ENCODE peak calls at places on chromosome 12, in seven cellular contexts. T is gastrocnemius medialis, K is A549, L is ovary, Q is HCT116, Y is uterus, H is stomach. N is an unnamed sample.

GRCh38 chr12:10366875-10367274 is 23.0 kb downstream of the KLRK1 start:
- DNase-seq in H (no peak), K (no peak), L (no peak), Q (no peak), T (no peak), Y (no peak), N (no peak)

GRCh38 chr12:54439521-54440255 is 20.6 kb upstream of the ITGA5 start:
- DNase-seq in T (no peak), Q (peak), H (no peak), L (no peak), Y (no peak), K (peak), N (no peak)

GRCh38 chr12:104147346-104147745 is 9.3 kb upstream of the NFYB start:
- DNase-seq in L (no peak), K (no peak), H (no peak), Y (no peak), Q (no peak), T (no peak), N (no peak)

GRCh38 chr12:3432176-3432742 is 58.7 kb upstream of the PRMT8 start:
- DNase-seq in H (no peak), T (no peak), Y (no peak), Q (no peak), K (no peak), L (no peak), N (no peak)

GRCh38 chr12:3116106-3116898 is 39.1 kb downstream of the TSPAN9 start:
- DNase-seq in H (no peak), Q (no peak), K (no peak), L (no peak), T (no peak), Y (no peak), N (no peak)

GRCh38 chr12:104638218-104638617 is 181.5 kb downstream of the CHST11 start:
- DNase-seq in H (no peak), L (no peak), T (no peak), Y (no peak), K (no peak), Q (no peak), N (no peak)

GRCh38 chr12:91289881-91290280 is 107.3 kb upstream of the DCN start:
- DNase-seq in T (no peak), Q (no peak), H (no peak), K (no peak), Y (no peak), L (no peak), N (no peak)

GRCh38 chr12:47775100-47775911 is 2.3 kb downstream of the SLC48A1 start:
- DNase-seq in T (no peak), K (no peak), L (peak), Q (no peak), Y (no peak), H (no peak), N (no peak)

GRCh38 chr12:110247340-110248095 is 33.5 kb upstream of the ATP2A2 start:
- DNase-seq in Y (no peak), L (no peak), T (peak), H (peak), Q (no peak), K (peak), N (peak)

GRCh38 chr12:108629824-108630476 is 3.7 kb downstream of the SELPLG start:
- DNase-seq in K (no peak), Q (no peak), T (no peak), Y (peak), H (no peak), L (no peak), N (no peak)

GRCh38 chr12:67433393-67434175 is 164.4 kb downstream of the CAND1 start:
- DNase-seq in Y (no peak), K (no peak), Q (no peak), H (no peak), L (no peak), T (no peak), N (no peak)

GRCh38 chr12:51823875-51824565 is 24.5 kb downstream of the FIGNL2 start:
- DNase-seq in Q (peak), L (no peak), Y (no peak), K (peak), H (peak), T (no peak), N (no peak)

GRCh38 chr12:13210543-13211190 is 14.1 kb downstream of the EMP1 start:
- DNase-seq in K (no peak), T (no peak), Q (no peak), H (no peak), L (no peak), Y (no peak), N (no peak)
- TF ChIP-seq POLR2A in K (no peak), T (no peak), Q (no peak), H (no peak), L (no peak), Y (no peak), N (no peak)

GRCh38 chr12:128245890-128246289 is 21.1 kb upstream of the TMEM132C start:
- DNase-seq in T (no peak), L (no peak), Y (no peak), K (no peak), H (no peak), Q (no peak), N (no peak)
- H3K27ac ChIP-seq in T (no peak), L (no peak), Y (no peak), K (no peak), H (no peak), Q (no peak), N (no peak)

GRCh38 chr12:124921200-124922008 is 7.0 kb upstream of the UBC start:
- DNase-seq in T (peak), Q (no peak), Y (peak), H (peak), L (peak), K (no peak), N (peak)
- TF ChIP-seq POLR2A in T (no peak), Q (no peak), Y (no peak), H (no peak), L (no peak), K (no peak), N (no peak)

GRCh38 chr12:112985655-112986290 is 7.5 kb downstream of the OAS2 start:
- DNase-seq in K (no peak), Q (no peak), T (no peak), L (no peak), Y (no peak), H (no peak), N (no peak)
- H3K27ac ChIP-seq in K (no peak), Q (no peak), T (no peak), L (no peak), Y (no peak), H (no peak), N (no peak)

GRCh38 chr12:125376422-125376821 is 311.2 kb downstream of the AACS start:
- DNase-seq in Q (no peak), T (no peak), Y (no peak), L (no peak), H (no peak), K (no peak), N (no peak)
- TF ChIP-seq POLR2A in Q (no peak), T (no peak), Y (no peak), L (no peak), H (no peak), K (no peak), N (no peak)

DNA sequence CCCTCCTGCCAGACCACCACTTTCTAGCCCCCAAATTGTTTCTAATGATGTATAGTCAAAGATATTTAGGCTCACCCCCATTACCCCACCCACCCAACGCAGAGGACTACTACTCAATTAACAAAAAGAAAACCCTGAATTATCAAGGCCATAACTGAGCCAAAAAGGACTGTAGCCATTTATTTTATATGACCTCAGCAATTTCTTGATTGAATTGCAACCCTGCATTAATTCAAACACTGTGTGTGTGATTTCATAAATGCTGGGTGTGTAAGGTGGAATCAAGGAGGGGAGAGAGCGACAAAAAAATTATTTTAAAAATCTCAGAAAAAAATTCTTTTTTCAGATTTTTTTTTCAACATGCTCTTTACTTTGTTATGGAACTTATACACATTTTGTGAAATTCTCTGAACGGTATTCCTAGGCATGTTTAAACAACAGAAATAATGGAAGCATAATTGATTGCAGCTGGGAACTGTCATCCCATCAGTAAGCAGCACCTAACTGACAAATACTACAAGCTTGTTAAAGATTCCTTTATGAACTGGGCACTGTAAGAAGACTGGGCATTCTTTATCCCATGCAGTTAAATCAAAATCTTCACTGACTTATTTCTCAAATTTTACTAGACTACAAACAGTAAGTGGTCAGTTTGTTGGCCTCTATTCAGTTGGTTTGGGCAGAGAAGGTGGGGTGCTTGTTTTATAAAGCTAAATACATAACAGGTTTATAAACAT is 179.1 kb downstream of the SOX5 start:
- DNase-seq in T (no peak), Q (no peak), H (no peak), L (no peak), K (no peak), Y (no peak), N (no peak)
- H3K27ac ChIP-seq in T (no peak), Q (no peak), H (no peak), L (no peak), K (no peak), Y (no peak), N (no peak)

GRCh38 chr12:6116481-6117021 is 7.9 kb downstream of the VWF start:
- DNase-seq in K (no peak), L (no peak), Q (no peak), T (no peak), Y (no peak), H (no peak), N (no peak)
- TF ChIP-seq POLR2A in K (no peak), L (no peak), Q (no peak), T (peak), Y (no peak), H (no peak), N (no peak)

DNA sequence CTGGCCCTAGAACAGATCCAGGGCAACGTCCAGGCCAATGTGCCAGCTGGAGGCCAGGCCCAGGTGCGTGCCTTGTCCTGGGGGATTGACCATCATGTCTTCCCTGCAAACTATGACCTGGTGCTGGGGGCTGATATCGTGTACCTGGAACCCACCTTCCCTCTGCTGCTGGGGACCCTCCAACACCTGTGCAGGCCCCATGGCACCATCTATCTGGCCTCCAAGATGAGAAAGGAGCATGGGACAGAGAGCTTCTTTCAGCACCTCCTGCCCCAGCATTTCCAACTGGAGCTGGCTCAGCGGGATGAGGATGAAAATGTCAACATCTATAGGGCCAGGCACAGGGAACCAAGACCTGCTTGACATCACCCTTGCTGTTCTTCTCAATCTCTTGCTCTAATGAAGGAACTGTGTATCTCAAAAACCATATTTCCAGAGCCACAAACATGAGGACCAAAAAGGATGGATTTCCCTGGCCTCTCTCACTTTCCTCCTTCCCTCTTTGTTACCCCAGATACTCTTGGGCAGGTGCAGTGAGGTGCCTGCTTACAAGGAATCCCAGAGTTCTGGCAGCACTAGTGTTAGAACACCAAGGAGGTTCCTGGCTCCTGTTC is 2.2 kb upstream of the TSFM start:
- DNase-seq in Q (no peak), H (no peak), L (no peak), K (no peak), T (no peak), Y (no peak), N (no peak)
- H3K27ac ChIP-seq in Q (no peak), H (peak), L (no peak), K (no peak), T (no peak), Y (no peak), N (no peak)

GRCh38 chr12:121794532-121795028 is 1.1 kb upstream of the RHOF start:
- DNase-seq in L (peak), Q (no peak), H (no peak), Y (peak), T (no peak), K (no peak), N (peak)
- TF ChIP-seq POLR2A in L (no peak), Q (no peak), H (no peak), Y (no peak), T (no peak), K (no peak), N (peak)